ENCODE peak calls at places on chromosomes 12 and 14, in eight cellular contexts. W is heart right ventricle, E is HepG2, M is uterus, C is tibial artery, L is MM.1S, R is SK-N-SH, V is sigmoid colon. H is an unnamed sample.

GRCh38 chr12:58918475-58918874 is 1.8 kb downstream of the LRIG3 start:
- DNase-seq in W (no peak), E (no peak), M (no peak), C (no peak), L (no peak), R (no peak), V (no peak), H (no peak)

GRCh38 chr12:52195065-52195730 is 3.4 kb upstream of the KRT80 start:
- DNase-seq in W (no peak), E (no peak), M (peak; percentile 42), C (no peak), L (no peak), R (no peak), V (no peak), H (peak; percentile 40)

GRCh38 chr12:45969084-45969483 is 21.3 kb downstream of the SCAF11 start:
- DNase-seq in W (no peak), E (no peak), M (no peak), C (no peak), L (no peak), R (no peak), V (no peak), H (no peak)

GRCh38 chr12:95624544-95624943 is 73.3 kb upstream of the USP44 start:
- DNase-seq in W (no peak), E (peak; percentile 28), M (no peak), C (no peak), L (no peak), R (no peak), V (no peak), H (no peak)

GRCh38 chr12:90858261-90858660 is 96.7 kb downstream of the CCER1 start:
- DNase-seq in W (no peak), E (peak; percentile 83), M (no peak), C (no peak), L (no peak), R (no peak), V (no peak), H (no peak)

GRCh38 chr12:122421815-122422737 is at the start of gene CLIP1:
- DNase-seq in W (peak; percentile 71), E (peak; percentile 27), M (peak; percentile 69), C (peak; percentile 59), L (peak; percentile 60), R (peak; percentile 87), V (peak; percentile 82), H (peak; percentile 67)

GRCh38 chr12:18470251-18470650 is 208.9 kb downstream of the PIK3C2G start:
- DNase-seq in W (no peak), E (no peak), M (no peak), C (no peak), L (no peak), R (no peak), V (no peak), H (no peak)

GRCh38 chr12:105205322-105206048 is 30.5 kb downstream of the APPL2 start:
- DNase-seq in W (no peak), E (no peak), M (no peak), C (no peak), L (no peak), R (no peak), V (no peak), H (no peak)

GRCh38 chr12:51318846-51319570 is 5.0 kb downstream of the BIN2 start:
- DNase-seq in W (no peak), E (no peak), M (no peak), C (no peak), L (peak; percentile 83), R (no peak), V (no peak), H (no peak)

GRCh38 chr12:69170293-69170692 is 69.1 kb upstream of the CPSF6 start:
- DNase-seq in W (no peak), E (no peak), M (no peak), C (no peak), L (no peak), R (no peak), V (no peak), H (no peak)

GRCh38 chr14:104246401-104247335 is 108.3 kb downstream of the KIF26A start:
- DNase-seq in W (no peak), E (no peak), M (peak; percentile 6), C (peak; percentile 5), L (no peak), R (no peak), V (no peak), H (no peak)

GRCh38 chr12:57130941-57131340 is 2.7 kb downstream of the LRP1 start:
- DNase-seq in W (no peak), E (peak; percentile 73), M (no peak), C (no peak), L (no peak), R (no peak), V (no peak), H (no peak)

GRCh38 chr14:95191445-95192199 is 34.3 kb upstream of the DICER1 start:
- DNase-seq in W (no peak), E (no peak), M (no peak), C (no peak), L (no peak), R (no peak), V (no peak), H (no peak)

DNA sequence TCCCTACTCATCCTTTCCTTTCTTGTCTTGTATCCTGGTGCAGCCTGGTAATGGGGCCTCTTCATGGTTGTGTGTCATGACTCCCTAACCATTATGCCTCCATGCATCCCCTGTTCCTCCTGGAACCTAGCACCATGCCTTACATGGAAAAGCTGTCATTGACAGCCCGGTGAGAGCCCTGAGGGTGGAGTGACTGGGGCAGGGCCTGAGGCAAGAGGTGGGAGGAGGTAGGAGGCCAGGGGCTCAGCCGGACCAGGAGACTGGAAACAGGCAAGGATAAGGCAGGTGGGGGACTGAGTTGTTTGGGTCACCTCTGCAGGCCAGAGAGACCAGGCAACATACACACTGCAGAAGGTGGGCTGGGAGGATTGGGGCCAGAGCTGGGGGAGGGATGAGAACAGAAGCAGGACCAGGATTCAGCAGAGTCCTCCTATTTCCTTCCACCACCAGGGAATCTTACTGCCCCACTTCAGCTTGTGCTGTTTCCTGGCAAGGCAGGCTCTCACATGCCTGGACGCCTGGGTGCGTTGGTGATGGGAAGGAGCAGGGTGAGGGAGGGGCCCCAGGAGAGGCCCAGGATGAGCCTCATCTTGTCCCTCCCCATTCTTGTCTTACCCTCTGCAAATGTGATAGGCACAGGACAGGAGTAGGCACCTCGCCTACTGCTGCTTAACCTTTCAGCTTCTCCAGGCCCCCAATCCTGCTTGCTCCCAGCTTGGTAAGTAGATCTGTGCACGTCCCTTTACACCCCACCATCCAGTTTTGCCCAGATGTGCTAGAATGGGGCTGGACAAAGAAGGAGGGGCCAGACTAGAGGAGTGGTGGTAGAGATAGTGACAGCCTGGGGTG is at the start of gene LTB4R2:
- DNase-seq in W (no peak), E (no peak), M (no peak), C (no peak), L (no peak), R (no peak), V (no peak), H (no peak)
- H3K27ac ChIP-seq in W (peak within 1 kb of the TSS; percentile 78), E (peak within 1 kb of the TSS; percentile 4), M (peak within 1 kb of the TSS; percentile 78), C (peak within 1 kb of the TSS; percentile 69), L (peak within 1 kb of the TSS; percentile 78), R (no peak within 1 kb of the TSS), V (peak within 1 kb of the TSS; percentile 81), H (no peak within 1 kb of the TSS)

DNA sequence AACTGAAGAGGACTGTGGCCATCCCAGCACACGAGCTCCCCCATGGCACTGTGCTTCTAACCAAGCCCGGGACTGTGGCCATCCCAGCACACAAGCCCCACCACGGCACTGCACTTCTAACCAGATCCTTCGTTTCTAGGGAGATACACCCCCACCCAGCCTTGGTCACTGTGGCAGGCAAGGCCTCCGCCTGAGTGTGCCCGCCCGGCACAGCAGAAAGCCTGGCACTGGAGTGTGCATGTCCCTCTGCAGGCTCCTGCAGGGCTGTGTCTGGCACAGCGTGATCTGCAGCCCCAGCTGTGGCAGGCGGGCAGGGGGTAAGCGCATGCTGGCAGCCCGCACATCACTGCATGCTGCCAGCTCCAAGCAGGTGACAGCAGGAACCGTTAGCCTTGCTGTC is 49.8 kb downstream of the CCDC85C start:
- DNase-seq in W (peak; percentile 52), E (no peak), M (no peak), C (no peak), L (no peak), R (no peak), V (no peak), H (no peak)
- H3K36me3 ChIP-seq in W (no peaks in the 10 kb centered on the region), E (no peaks in the 10 kb centered on the region), M (no peaks in the 10 kb centered on the region), C (no peaks in the 10 kb centered on the region), L (no peaks in the 10 kb centered on the region), R (no peaks in the 10 kb centered on the region), V (no peaks in the 10 kb centered on the region), H (peaks cover 13% of the 10 kb centered on the region)

GRCh38 chr14:59281613-59282012 is 93.1 kb downstream of the DAAM1 start:
- DNase-seq in W (no peak), E (no peak), M (no peak), C (no peak), L (no peak), R (no peak), V (no peak), H (no peak)
- H3K27ac ChIP-seq in W (no peak overlapping the region), E (no peak overlapping the region), M (no peak overlapping the region), C (peak overlapping the region; percentile 8), L (no peak overlapping the region), R (no peak overlapping the region), V (peak overlapping the region; percentile 10), H (no peak overlapping the region)

DNA sequence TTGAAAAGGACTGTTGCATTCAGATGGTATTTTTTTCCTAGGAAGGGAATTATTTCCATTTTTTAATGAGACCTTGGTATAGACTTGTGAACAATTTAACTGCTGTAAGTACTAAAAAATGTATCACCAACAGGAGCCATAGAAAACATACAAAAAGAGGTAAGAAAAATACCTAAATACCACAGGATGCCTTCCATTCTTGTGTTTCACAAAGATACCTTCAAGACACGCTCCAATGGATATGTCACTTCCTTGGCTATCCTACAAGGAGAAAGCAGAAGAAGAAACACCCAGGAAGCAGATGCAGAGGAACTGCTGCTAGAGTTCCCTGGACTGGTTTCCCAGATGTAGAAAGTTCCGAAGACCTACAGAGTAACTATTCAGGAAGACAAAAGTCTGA is 54.2 kb downstream of the PTPN21 start:
- DNase-seq in W (no peak), E (no peak), M (no peak), C (no peak), L (no peak), R (no peak), V (no peak), H (no peak)
- H3K36me3 ChIP-seq in W (peaks cover 97% of the 10 kb centered on the region), E (peaks cover 7% of the 10 kb centered on the region), M (no peaks in the 10 kb centered on the region), C (peaks cover 77% of the 10 kb centered on the region), L (no peaks in the 10 kb centered on the region), R (peaks cover 59% of the 10 kb centered on the region), V (peaks cover 6% of the 10 kb centered on the region), H (peaks cover 47% of the 10 kb centered on the region)

DNA sequence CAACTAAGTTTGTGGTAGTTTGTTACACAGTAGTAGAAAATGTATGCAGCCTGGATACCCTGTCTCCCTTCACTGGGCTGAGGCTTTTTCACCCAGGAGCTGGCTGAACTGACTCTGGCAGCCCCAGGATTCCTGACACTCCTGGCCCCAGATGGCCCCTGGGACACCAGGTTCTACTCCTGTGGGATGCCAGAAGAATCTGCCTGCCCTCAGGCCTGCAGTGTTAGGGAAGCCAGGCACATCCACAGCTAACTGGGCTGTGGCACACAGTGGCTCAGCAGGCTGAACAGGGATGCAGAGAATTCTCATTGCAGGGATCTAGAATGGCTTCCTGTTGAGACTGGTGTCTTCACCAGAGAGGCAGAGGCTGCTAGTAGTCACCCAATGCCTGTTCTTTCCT is 8.5 kb downstream of the IFI27 start:
- DNase-seq in W (no peak), E (no peak), M (no peak), C (no peak), L (no peak), R (no peak), V (peak; percentile 10), H (no peak)
- H3K27ac ChIP-seq in W (no peak overlapping the region), E (no peak overlapping the region), M (no peak overlapping the region), C (no peak overlapping the region), L (no peak overlapping the region), R (no peak overlapping the region), V (no peak overlapping the region), H (no peak overlapping the region)

GRCh38 chr12:78186670-78187069 is 356.0 kb downstream of the NAV3 start:
- DNase-seq in W (no peak), E (no peak), M (no peak), C (no peak), L (no peak), R (no peak), V (no peak), H (no peak)
- H3K36me3 ChIP-seq in W (peaks cover 25% of the 10 kb centered on the region), E (no peaks in the 10 kb centered on the region), M (no peaks in the 10 kb centered on the region), C (no peaks in the 10 kb centered on the region), L (no peaks in the 10 kb centered on the region), R (peaks cover 71% of the 10 kb centered on the region), V (no peaks in the 10 kb centered on the region), H (no peaks in the 10 kb centered on the region)